ENCODE peak calls at places on chromosome 21, in seven cellular contexts. D is left lobe of liver; X is naive thymus-derived CD8-positive, alpha-beta T cell; O is activated naive CD4-positive, alpha-beta T cell treated with anti-CD3 and anti-CD28 coated beads, Interleukin-2, amount 50 U/mL, for 72 hours; M is T-cell; I is stimulated activated naive B cell treated with anti-CD40 and anti-IgM and Interleukin-4, amounts not matched to agents 10 μg/mL and 1 μg/mL and 100 μg/mL, for 72 hours; S is activated naive CD8-positive, alpha-beta T cell treated with anti-CD3 and anti-CD28 coated beads, Interleukin-2, amount 50 U/mL, for 24 hours. B is an unnamed sample.

GRCh38 chr21:25934130-25934529 is 199.4 kb downstream of the GABPA start:
- ATAC-seq in S (no peak), X (no peak), M (no peak), I (no peak), O (no peak), D (no peak), B (no peak)

GRCh38 chr21:33550772-33551660 is 8.2 kb downstream of the SON start:
- ATAC-seq in X (peak), O (no peak), I (no peak), M (no peak), D (peak), S (no peak), B (peak)

GRCh38 chr21:44708213-44708865 is 3.0 kb downstream of the TSPEAR start:
- ATAC-seq in X (no peak), D (no peak), S (no peak), M (no peak), I (no peak), O (no peak), B (no peak)

GRCh38 chr21:33478182-33478581 is 1.6 kb downstream of the TMEM50B start:
- ATAC-seq in X (no peak), I (no peak), S (no peak), O (no peak), M (no peak), D (no peak), B (no peak)

GRCh38 chr21:37516998-37517397 is 150.4 kb downstream of the DYRK1A start:
- ATAC-seq in O (no peak), X (no peak), S (no peak), D (no peak), I (no peak), M (no peak), B (no peak)

GRCh38 chr21:45003331-45004058 is 63.7 kb downstream of the SLX9 start:
- ATAC-seq in D (no peak), O (no peak), S (no peak), M (no peak), I (no peak), X (no peak), B (no peak)

GRCh38 chr21:38985423-38986378 is 180.0 kb downstream of the ETS2 start:
- ATAC-seq in S (peak), D (peak), O (peak), M (no peak), I (peak), X (no peak), B (peak)

GRCh38 chr21:42466700-42467612 is 29.1 kb downstream of the RSPH1 start:
- ATAC-seq in O (peak), D (peak), M (no peak), S (no peak), X (no peak), I (no peak), B (no peak)

GRCh38 chr21:38343691-38344090 is 86.9 kb downstream of the KCNJ15 start:
- ATAC-seq in S (no peak), M (no peak), D (peak), X (no peak), O (no peak), I (no peak), B (peak)

GRCh38 chr21:40587786-40588353 is 259.1 kb downstream of the DSCAM start:
- ATAC-seq in M (no peak), X (no peak), I (no peak), O (no peak), D (no peak), S (no peak), B (no peak)

GRCh38 chr21:29656504-29657227 is 283.1 kb downstream of the GRIK1 start:
- ATAC-seq in D (no peak), O (peak), S (peak), M (peak), I (peak), X (no peak), B (peak)

GRCh38 chr21:38752051-38752505 is 53.7 kb upstream of the ETS2 start:
- ATAC-seq in D (no peak), I (no peak), O (no peak), S (no peak), M (no peak), X (no peak), B (no peak)

GRCh38 chr21:41686664-41687063 is 80.2 kb downstream of the RIPK4 start:
- ATAC-seq in S (no peak), X (no peak), M (no peak), O (no peak), I (no peak), D (no peak), B (no peak)

GRCh38 chr21:32359719-32360260 is 33.0 kb downstream of the URB1 start:
- ATAC-seq in X (no peak), S (no peak), D (peak), M (no peak), O (no peak), I (no peak), B (peak)

GRCh38 chr21:39125752-39126485 is 57.3 kb downstream of the PSMG1 start:
- ATAC-seq in I (peak), M (no peak), X (no peak), S (no peak), O (peak), D (peak), B (peak)

GRCh38 chr21:44496196-44496899 is 41.0 kb downstream of the LRRC3 start:
- ATAC-seq in X (no peak), M (no peak), I (no peak), D (no peak), S (no peak), O (no peak), B (no peak)

GRCh38 chr21:46116846-46117585 is 19.1 kb downstream of the COL6A2 start:
- ATAC-seq in O (no peak), M (no peak), S (no peak), D (peak), I (no peak), X (no peak), B (no peak)

GRCh38 chr21:44330698-44331097 is 8.5 kb downstream of the CFAP410 start:
- ATAC-seq in I (peak), M (no peak), O (no peak), S (no peak), X (no peak), D (no peak), B (no peak)

GRCh38 chr21:22231013-22231412 is 1232.8 kb downstream of the NCAM2 start:
- ATAC-seq in O (no peak), S (no peak), I (no peak), M (no peak), X (no peak), D (no peak), B (no peak)

GRCh38 chr21:44697811-44698734 is 1.1 kb downstream of the KRTAP10-12 start:
- ATAC-seq in X (no peak), D (no peak), M (no peak), O (no peak), S (no peak), I (no peak), B (no peak)

GRCh38 chr21:41640756-41641509 is 125.9 kb downstream of the RIPK4 start:
- ATAC-seq in I (no peak), X (no peak), S (no peak), M (no peak), D (no peak), O (no peak), B (no peak)

GRCh38 chr21:27189870-27190269 is 223.0 kb upstream of the ADAMTS5 start:
- ATAC-seq in X (no peak), O (no peak), S (no peak), M (no peak), D (no peak), I (no peak), B (no peak)

GRCh38 chr21:25733859-25734653 is 648 bp downstream of the ATP5PF start:
- ATAC-seq in S (no peak), O (no peak), M (no peak), I (peak), D (peak), X (peak), B (peak)

GRCh38 chr21:37145635-37146111 is 72.6 kb downstream of the TTC3 start:
- ATAC-seq in I (no peak), D (no peak), S (no peak), X (no peak), O (peak), M (no peak), B (peak)

GRCh38 chr21:28442624-28443023 is 550.1 kb downstream of the LTN1 start:
- ATAC-seq in I (no peak), D (no peak), S (no peak), O (peak), X (no peak), M (no peak), B (no peak)

GRCh38 chr21:42763578-42764442 is 110.4 kb downstream of the PDE9A start:
- ATAC-seq in O (no peak), M (no peak), S (no peak), I (no peak), D (no peak), X (no peak), B (no peak)

GRCh38 chr21:25903599-25903998 is 168.8 kb downstream of the GABPA start:
- ATAC-seq in X (no peak), D (no peak), O (no peak), M (no peak), S (peak), I (peak), B (no peak)

GRCh38 chr21:29166853-29167252 is 36.4 kb downstream of the MAP3K7CL start:
- ATAC-seq in S (peak), X (no peak), D (peak), O (no peak), M (no peak), I (no peak), B (no peak)

GRCh38 chr21:15425049-15425448 is 304.7 kb upstream of the USP25 start:
- ATAC-seq in M (no peak), I (no peak), O (peak), X (no peak), S (no peak), D (peak), B (no peak)

GRCh38 chr21:45859041-45859761 is 122.4 kb upstream of the COL6A1 start:
- ATAC-seq in I (no peak), M (no peak), X (no peak), S (no peak), O (no peak), D (peak), B (peak)

B was measured in esophagus mucosa.